ENCODE peak calls at places on chromosomes 4 and X, in nine cellular contexts. Z is AG04450, T is choroid plexus epithelial cell, C is colonic mucosa, Q is AG10803, I is psoas muscle, E is transverse colon, G is gastrocnemius medialis, S is ascending aorta. H is an unnamed sample.

GRCh38 chrX:140764401-140764919 is 54.9 kb downstream of the LINC00632 start:
- DNase-seq in E (no peak), G (no peak), Q (peak; percentile 68), I (peak; percentile 33), C (no peak), S (no peak), Z (peak; percentile 18), T (peak; percentile 41), H (no peak)

GRCh38 chr4:167379433-167379832 is 145.1 kb upstream of the SPOCK3 start:
- DNase-seq in Q (no peak), T (no peak), E (no peak), C (no peak), G (no peak), S (no peak), Z (no peak), I (no peak), H (no peak)

GRCh38 chrX:10484683-10485247 is 135.6 kb downstream of the MID1 start:
- DNase-seq in T (peak; percentile 34), C (no peak), I (no peak), S (no peak), Z (no peak), Q (no peak), G (no peak), E (no peak), H (no peak)

GRCh38 chr4:86493460-86493859 is 100.7 kb upstream of the PTPN13 start:
- DNase-seq in Z (no peak), E (no peak), G (no peak), C (no peak), T (peak; percentile 33), S (no peak), Q (peak; percentile 67), I (no peak), H (no peak)

GRCh38 chr4:113882668-113883067 is 96.8 kb downstream of the ARSJ start:
- DNase-seq in E (no peak), Q (no peak), Z (no peak), C (no peak), S (no peak), G (no peak), I (no peak), T (no peak), H (no peak)

GRCh38 chr4:152988721-152989553 is 52.8 kb downstream of the FHDC1 start:
- DNase-seq in S (no peak), G (no peak), I (no peak), T (no peak), Q (no peak), E (peak; percentile 31), Z (no peak), C (no peak), H (no peak)

GRCh38 chrX:154658957-154659356 is 5.6 kb upstream of the CTAG2 start:
- DNase-seq in C (no peak), S (no peak), I (no peak), Q (no peak), E (no peak), G (no peak), Z (no peak), T (no peak), H (no peak)

GRCh38 chr4:153143527-153144348 is 60.5 kb upstream of the TRIM2 start:
- DNase-seq in E (peak; percentile 29), G (no peak), T (peak; percentile 55), I (no peak), C (peak; percentile 50), S (no peak), Q (peak; percentile 56), Z (no peak), H (no peak)

GRCh38 chrX:74449937-74450330 is 28.6 kb downstream of the SLC16A2 start:
- DNase-seq in C (no peak), I (no peak), T (peak; percentile 27), S (no peak), G (no peak), Q (peak; percentile 65), E (no peak), Z (no peak), H (peak; percentile 7)

GRCh38 chrX:36414056-36414455 is 494.5 kb downstream of the CFAP47 start:
- DNase-seq in T (peak; percentile 41), G (no peak), C (no peak), I (no peak), Z (no peak), E (no peak), S (no peak), Q (no peak), H (no peak)

GRCh38 chr4:94455081-94455480 is 3.3 kb downstream of the PDLIM5 start:
- DNase-seq in Z (peak; percentile 42), E (peak; percentile 83), G (peak; percentile 70), Q (peak; percentile 79), T (peak; percentile 86), C (peak; percentile 76), I (peak; percentile 82), S (peak; percentile 42), H (no peak)

GRCh38 chr4:143438710-143439109 is 74.8 kb upstream of the SMARCA5 start:
- DNase-seq in T (no peak), E (no peak), I (no peak), Q (no peak), G (no peak), S (no peak), C (no peak), Z (no peak), H (no peak)

GRCh38 chr4:148055844-148056243 is 324.0 kb downstream of the ARHGAP10 start:
- DNase-seq in G (no peak), T (no peak), E (no peak), S (no peak), I (no peak), Q (no peak), Z (no peak), C (no peak), H (no peak)

GRCh38 chr4:148054275-148054674 is 322.4 kb downstream of the ARHGAP10 start:
- DNase-seq in S (no peak), Q (no peak), I (no peak), Z (no peak), E (no peak), G (no peak), T (peak; percentile 70), C (peak; percentile 33), H (no peak)

GRCh38 chr4:148052448-148052847 is 320.6 kb downstream of the ARHGAP10 start:
- DNase-seq in Z (no peak), T (peak; percentile 36), E (no peak), G (no peak), I (no peak), C (no peak), Q (peak; percentile 25), S (no peak), H (no peak)

GRCh38 chr4:148051403-148051802 is 319.5 kb downstream of the ARHGAP10 start:
- DNase-seq in Z (no peak), I (no peak), S (no peak), G (no peak), T (no peak), E (no peak), C (no peak), Q (no peak), H (no peak)

GRCh38 chr4:148053298-148054003 is 321.6 kb downstream of the ARHGAP10 start:
- DNase-seq in Z (no peak), I (no peak), E (no peak), C (no peak), S (no peak), T (no peak), Q (no peak), G (peak; percentile 53), H (no peak)
- H3K4me3 ChIP-seq in Z (no peak overlapping the region), I (peak overlapping the region; percentile 47), E (no peak overlapping the region), C (no peak overlapping the region), S (no peak overlapping the region), T (no peak overlapping the region), Q (no peak overlapping the region), G (no peak overlapping the region), H (no peak overlapping the region)

DNA sequence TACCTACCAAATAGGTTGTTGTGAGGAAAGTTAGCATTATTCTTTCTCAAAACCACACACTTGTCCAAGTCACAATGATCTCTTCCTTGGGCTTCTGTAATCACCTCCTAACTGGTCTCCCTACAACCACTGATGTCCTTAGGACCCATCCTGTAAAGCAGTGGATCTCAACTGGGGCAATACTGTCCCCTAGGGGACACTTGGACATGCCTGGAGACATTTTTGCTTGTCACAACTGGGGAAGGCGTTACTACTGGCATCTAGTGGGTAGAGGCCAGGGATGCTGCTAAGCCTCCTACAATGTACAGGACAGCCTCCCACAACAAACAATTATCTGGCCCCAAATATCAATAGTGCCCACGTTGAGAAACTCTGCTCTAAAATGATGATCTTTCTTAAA is 118.7 kb upstream of the AP1S2 start:
- DNase-seq in Q (peak; percentile 4), Z (no peak), E (peak; percentile 12), I (no peak), S (no peak), G (peak; percentile 4), C (peak; percentile 20), T (peak; percentile 23), H (no peak)
- TF ChIP-seq CTCF in Q (peak; percentile 12), Z (peak; percentile 17), E (peak; percentile 15), I (peak; percentile 50), S (no peak), G (peak; percentile 39), C (peak; percentile 25), T (peak; percentile 35), H (no peak)

GRCh38 chr4:145909331-145909730 is 29.3 kb downstream of the ZNF827 start:
- DNase-seq in S (no peak), G (peak; percentile 67), I (peak; percentile 66), T (no peak), Q (no peak), Z (no peak), C (peak; percentile 94), E (peak; percentile 89), H (no peak)

GRCh38 chr4:145907827-145908226 is 30.8 kb downstream of the ZNF827 start:
- DNase-seq in G (no peak), I (no peak), S (no peak), Z (no peak), E (no peak), T (peak; percentile 56), C (no peak), Q (peak; percentile 31), H (no peak)

GRCh38 chr4:145912391-145912790 is 26.2 kb downstream of the ZNF827 start:
- DNase-seq in C (no peak), Q (no peak), S (no peak), T (no peak), Z (no peak), I (no peak), G (no peak), E (no peak), H (no peak)

GRCh38 chr4:145907363-145907762 is 31.3 kb downstream of the ZNF827 start:
- DNase-seq in Q (peak; percentile 25), G (no peak), S (no peak), T (peak; percentile 47), Z (no peak), C (no peak), E (no peak), I (no peak), H (no peak)

DNA sequence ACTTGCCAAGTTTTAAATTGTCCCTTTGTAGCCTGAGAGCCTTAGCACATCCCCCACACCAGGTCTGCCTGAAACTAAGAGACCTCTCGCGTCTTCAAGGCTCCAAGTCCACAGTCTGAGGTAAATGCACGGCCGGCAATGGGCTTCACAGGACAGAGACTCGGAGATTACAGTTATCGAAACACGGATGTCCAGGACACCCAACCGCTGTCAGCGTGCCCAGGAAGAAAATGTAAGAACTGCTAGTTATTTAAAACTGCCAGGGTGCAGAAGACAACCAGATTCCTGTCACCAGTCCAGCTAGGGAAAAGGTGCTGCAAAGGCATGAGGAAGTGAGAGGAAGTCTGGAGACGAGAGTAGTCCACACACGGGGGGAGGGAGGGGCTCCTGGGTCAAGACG is 28.9 kb downstream of the ZNF827 start:
- DNase-seq in Z (no peak), C (peak; percentile 77), Q (no peak), T (no peak), E (peak; percentile 77), G (no peak), S (no peak), I (no peak), H (no peak)
- H3K4me3 ChIP-seq in Z (no peak overlapping the region), C (peak overlapping the region; percentile 32), Q (no peak overlapping the region), T (no peak overlapping the region), E (peak overlapping the region; percentile 30), G (peak overlapping the region; percentile 52), S (no peak overlapping the region), I (peak overlapping the region; percentile 57), H (no peak overlapping the region)

GRCh38 chr4:108264693-108265092 is 96.0 kb upstream of the LEF1 start:
- DNase-seq in T (no peak), S (no peak), Z (no peak), G (no peak), C (no peak), E (no peak), Q (no peak), I (no peak), H (no peak)
- TF ChIP-seq CTCF in T (no peak), S (no peak), Z (no peak), G (no peak), C (no peak), E (no peak), Q (no peak), I (no peak), H (no peak)